ENCODE peak calls at places on chromosomes 12 and 14, in ten cellular contexts. L is SK-N-SH; W is CD8-positive, alpha-beta T cell; R is upper lobe of right lung; T is body of pancreas; K is uterus; Y is OCI-LY7; S is A549; I is left ventricle myocardium inferior; N is right lobe of liver. A is an unnamed sample.

GRCh38 chr12:120466560-120467315 is 2.8 kb downstream of the SRSF9 start:
- DNase-seq in T (peak; percentile 70), S (peak; percentile 64), I (no peak), N (no peak), L (peak; percentile 16), Y (peak; percentile 64), R (no peak), W (peak; percentile 38), K (no peak), A (peak; percentile 23)

GRCh38 chr12:56629459-56630179 is 507 bp downstream of the BAZ2A start:
- DNase-seq in S (peak; percentile 20), W (peak; percentile 47), K (peak; percentile 34), Y (peak; percentile 31), T (no peak), I (peak; percentile 34), R (peak; percentile 72), L (peak; percentile 67), N (peak; percentile 65), A (no peak)

GRCh38 chr12:93108958-93109357 is 179.9 kb upstream of the EEA1 start:
- DNase-seq in T (no peak), N (no peak), S (no peak), Y (no peak), L (no peak), I (no peak), R (no peak), K (no peak), W (no peak), A (no peak)

GRCh38 chr14:22973217-22974032 is 8.9 kb downstream of the AJUBA start:
- DNase-seq in K (peak; percentile 57), Y (peak; percentile 65), I (no peak), L (peak; percentile 67), N (no peak), S (peak; percentile 79), R (no peak), T (peak; percentile 68), W (peak; percentile 45), A (peak; percentile 22)

GRCh38 chr12:96073346-96074336 is 38.3 kb upstream of the LTA4H start:
- DNase-seq in N (no peak), K (no peak), L (no peak), Y (no peak), T (no peak), W (no peak), S (peak; percentile 76), R (no peak), I (no peak), A (no peak)

GRCh38 chr12:123532021-123532420 is 1.5 kb downstream of the RILPL1 start:
- DNase-seq in W (no peak), R (no peak), L (no peak), I (no peak), Y (peak; percentile 65), K (no peak), S (no peak), N (no peak), T (no peak), A (no peak)

GRCh38 chr12:123115409-123116111 is 35.3 kb downstream of the PITPNM2 start:
- DNase-seq in N (no peak), K (peak; percentile 91), S (no peak), I (peak; percentile 52), W (no peak), Y (no peak), R (no peak), L (no peak), T (no peak), A (peak; percentile 20)

GRCh38 chr14:36605506-36605857 is 23.1 kb upstream of the NKX2-8 start:
- DNase-seq in L (no peak), T (no peak), S (no peak), Y (no peak), W (no peak), N (no peak), I (no peak), R (no peak), K (no peak), A (no peak)

GRCh38 chr12:77560714-77561113 is 270.0 kb upstream of the NAV3 start:
- DNase-seq in Y (no peak), R (no peak), S (no peak), I (no peak), T (no peak), N (no peak), W (no peak), L (no peak), K (no peak), A (no peak)

GRCh38 chr14:95198320-95198719 is 41.0 kb upstream of the DICER1 start:
- DNase-seq in N (no peak), W (no peak), R (no peak), T (no peak), Y (no peak), L (no peak), I (no peak), K (no peak), S (no peak), A (no peak)

GRCh38 chr14:95195031-95195430 is 37.7 kb upstream of the DICER1 start:
- DNase-seq in Y (no peak), S (no peak), T (no peak), K (no peak), R (no peak), L (no peak), I (no peak), N (no peak), W (no peak), A (no peak)

GRCh38 chr14:95197498-95198010 is 40.2 kb upstream of the DICER1 start:
- DNase-seq in R (no peak), W (no peak), Y (no peak), S (no peak), I (no peak), L (no peak), T (no peak), K (no peak), N (no peak), A (no peak)

GRCh38 chr14:95196826-95197497 is 39.6 kb upstream of the DICER1 start:
- DNase-seq in Y (no peak), L (no peak), K (no peak), I (no peak), R (no peak), S (no peak), N (no peak), T (no peak), W (no peak), A (no peak)

GRCh38 chr14:95196268-95196667 is 38.9 kb upstream of the DICER1 start:
- DNase-seq in Y (peak; percentile 51), R (no peak), T (no peak), S (peak; percentile 27), N (no peak), K (no peak), L (no peak), I (no peak), W (no peak), A (no peak)
- TF ChIP-seq CTCF in Y (peak; percentile 82), R (peak; percentile 47), T (peak; percentile 27), S (no peak), N (peak; percentile 14), K (peak; percentile 38), L (no peak), I (peak; percentile 54), W (peak; percentile 44), A (peak; percentile 57)

GRCh38 chr12:6770600-6770999 is 1.7 kb upstream of the LAG3 start:
- DNase-seq in L (no peak), N (no peak), W (no peak), S (no peak), K (no peak), R (no peak), T (no peak), Y (no peak), I (no peak), A (no peak)
- H3K27ac ChIP-seq in L (peak overlapping the region; percentile 21), N (no peak overlapping the region), W (no peak overlapping the region), S (no peak overlapping the region), K (peak overlapping the region; percentile 98), R (no peak overlapping the region), T (no peak overlapping the region), Y (no peak overlapping the region), I (no peak overlapping the region), A (no peak overlapping the region)

DNA sequence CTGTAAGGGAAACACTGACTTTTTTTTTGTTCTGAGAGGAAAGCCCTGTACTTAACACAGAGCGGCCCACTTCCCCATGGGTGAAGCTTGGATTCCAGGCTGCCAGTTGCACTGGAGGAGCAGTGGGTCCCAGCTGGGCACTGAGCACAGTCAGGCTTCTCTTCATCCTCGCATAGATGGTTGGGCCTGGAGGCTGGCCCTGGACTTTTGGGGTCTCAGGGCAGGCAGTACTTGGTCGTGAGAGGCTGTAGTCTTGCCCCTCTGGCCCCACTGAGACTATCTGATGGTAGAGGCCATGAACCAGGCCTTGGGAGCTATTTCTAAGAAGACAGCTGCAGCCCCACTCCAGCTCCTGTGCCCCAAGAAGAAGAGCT is 6.2 kb upstream of the LHX5 start:
- DNase-seq in S (no peak), Y (no peak), R (no peak), L (peak; percentile 24), K (no peak), W (no peak), I (no peak), N (no peak), T (no peak), A (no peak)
- H3K9me3 ChIP-seq in S (no peaks in the 10 kb centered on the region), Y (no peaks in the 10 kb centered on the region), R (no peaks in the 10 kb centered on the region), L (no peaks in the 10 kb centered on the region), K (no peaks in the 10 kb centered on the region), W (no peaks in the 10 kb centered on the region), I (no peaks in the 10 kb centered on the region), N (no peaks in the 10 kb centered on the region), T (no peaks in the 10 kb centered on the region), A (no peaks in the 10 kb centered on the region)

GRCh38 chr12:52050771-52051541 is at the start of gene NR4A1:
- DNase-seq in R (peak; percentile 98), S (peak; percentile 98), I (peak; percentile 99), K (peak; percentile 99), T (peak; percentile 97), L (peak; percentile 98), Y (peak; percentile 84), W (peak; percentile 99), N (peak; percentile 96), A (peak; percentile 100)
- TF ChIP-seq CTCF in R (no peak), S (peak; percentile 34), I (peak; percentile 27), K (peak; percentile 13), T (peak; percentile 11), L (peak; percentile 25), Y (peak; percentile 53), W (no peak), N (no peak), A (no peak)

DNA sequence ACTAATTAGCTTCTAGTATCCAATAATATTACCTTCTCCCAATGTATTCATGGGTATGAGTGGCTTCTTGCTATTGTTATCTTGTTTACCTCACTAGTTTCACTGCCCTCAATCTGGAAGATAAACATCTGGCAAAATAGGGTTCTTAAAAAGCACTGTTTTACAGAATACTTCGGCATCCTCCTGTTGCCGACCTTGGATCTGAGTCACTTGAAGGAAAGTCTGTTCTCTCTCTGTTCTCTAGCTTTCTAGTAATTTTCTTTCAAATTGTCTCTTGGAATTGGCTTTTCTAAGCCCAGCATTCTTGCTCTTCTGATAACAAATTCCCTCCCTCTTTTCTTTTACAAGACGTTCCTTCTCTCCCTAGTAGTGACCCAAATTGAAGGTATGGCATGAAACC is 189.5 kb downstream of the KITLG start:
- DNase-seq in L (no peak), T (no peak), W (no peak), K (no peak), Y (no peak), I (no peak), R (no peak), N (no peak), S (no peak), A (no peak)
- H3K27ac ChIP-seq in L (peak overlapping the region; percentile 82), T (no peak overlapping the region), W (no peak overlapping the region), K (peak overlapping the region; percentile 15), Y (no peak overlapping the region), I (no peak overlapping the region), R (no peak overlapping the region), N (no peak overlapping the region), S (no peak overlapping the region), A (no peak overlapping the region)

A was measured in CD4-positive, alpha-beta T cell.